ENCODE peak calls at places on chromosomes 5 and 9, in eight cellular contexts. J is OCI-LY7, L is GM12865, R is fibroblast of villous mesenchyme, T is breast epithelium, H is brain microvascular endothelial cell, N is AG10803, V is cardiac muscle cell. S is an unnamed sample.

GRCh38 chr5:94094793-94095441 is 353.5 kb upstream of the POU5F2 start:
- DNase-seq in J (no peak), L (no peak), R (no peak), T (no peak), H (no peak), N (no peak), V (no peak), S (no peak)

GRCh38 chr9:99491408-99492259 is 269.6 kb downstream of the SEC61B start:
- DNase-seq in J (no peak), L (peak), R (peak), T (no peak), H (peak), N (peak), V (peak), S (peak)

GRCh38 chr5:181189363-181189961 is 15.5 kb downstream of the TRIM7 start:
- DNase-seq in J (peak), L (peak), R (peak), T (no peak), H (no peak), N (peak), V (peak), S (peak)

GRCh38 chr5:168786142-168786541 is 207.0 kb upstream of the PANK3 start:
- DNase-seq in J (no peak), L (no peak), R (peak), T (no peak), H (no peak), N (peak), V (no peak), S (no peak)

GRCh38 chr9:70880523-70880922 is 240.9 kb downstream of the TRPM3 start:
- DNase-seq in J (no peak), L (no peak), R (no peak), T (no peak), H (no peak), N (no peak), V (no peak), S (no peak)

GRCh38 chr5:36734422-36734821 is 128.0 kb downstream of the SLC1A3 start:
- DNase-seq in J (peak), L (peak), R (peak), T (no peak), H (peak), N (peak), V (peak), S (peak)

GRCh38 chr9:108185613-108186012 is 670.2 kb downstream of the ACTL7B start:
- DNase-seq in J (no peak), L (no peak), R (no peak), T (no peak), H (no peak), N (no peak), V (no peak), S (no peak)

GRCh38 chr5:40904205-40904993 is 4.9 kb upstream of the C7 start:
- DNase-seq in J (peak), L (peak), R (peak), T (no peak), H (peak), N (peak), V (peak), S (peak)

GRCh38 chr5:32094691-32095090 is 79.4 kb downstream of the GOLPH3 start:
- DNase-seq in J (no peak), L (no peak), R (no peak), T (no peak), H (no peak), N (no peak), V (no peak), S (no peak)
- H3K4me3 ChIP-seq in J (no peak), L (no peak), R (no peak), T (no peak), H (no peak), N (no peak), V (no peak), S (no peak)

GRCh38 chr9:82805027-82805426 is 257.9 kb downstream of the RASEF start:
- DNase-seq in J (no peak), L (no peak), R (no peak), T (no peak), H (no peak), N (no peak), V (no peak), S (no peak)
- TF ChIP-seq CTCF in J (peak), L (no peak), R (no peak), T (no peak), H (no peak), N (no peak), V (no peak), S (no peak)

DNA sequence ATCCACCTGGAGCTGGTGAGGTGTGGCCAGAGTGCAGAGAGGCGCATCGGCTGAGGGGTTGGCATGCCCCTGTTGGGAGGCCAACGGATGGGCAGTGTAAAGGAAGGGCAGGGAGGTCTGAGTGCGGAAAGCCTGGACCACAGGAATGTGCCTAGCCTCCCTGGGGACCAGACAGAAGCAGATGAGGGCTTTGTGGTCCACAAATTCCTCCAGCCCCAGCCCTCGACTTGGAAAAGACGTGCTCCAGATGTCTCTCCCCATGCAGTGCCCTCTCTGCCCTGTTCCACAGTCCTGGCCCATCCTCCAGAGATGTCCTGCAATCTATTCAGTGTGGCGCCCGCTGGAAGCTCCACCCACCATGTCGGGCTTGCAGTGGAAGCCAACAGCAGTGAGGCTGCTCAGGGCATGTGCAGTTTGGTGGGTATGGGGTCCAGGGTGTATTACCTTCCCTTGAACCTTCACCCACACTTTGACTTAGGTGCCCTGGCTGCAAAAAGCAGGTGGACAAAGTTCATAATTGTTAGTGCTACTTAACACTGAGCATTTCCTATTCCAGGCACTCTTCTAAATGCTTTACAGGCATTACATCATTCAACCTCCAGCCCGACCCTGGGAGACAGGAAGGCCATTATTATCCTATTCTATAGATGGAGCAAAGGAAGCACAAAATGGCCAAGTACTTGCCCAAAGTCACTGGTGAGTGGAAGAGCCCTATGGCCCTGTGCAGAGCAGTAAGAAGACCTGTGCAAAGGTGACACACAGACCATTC is 120.2 kb upstream of the SLC25A48 start:
- DNase-seq in J (no peak), L (no peak), R (peak), T (no peak), H (peak), N (peak), V (peak), S (no peak)
- H3K4me3 ChIP-seq in J (no peak), L (no peak), R (no peak), T (no peak), H (no peak), N (no peak), V (no peak), S (no peak)

GRCh38 chr5:115526604-115527003 is 18.0 kb downstream of the FEM1C start:
- DNase-seq in J (no peak), L (no peak), R (no peak), T (no peak), H (no peak), N (no peak), V (no peak), S (no peak)

GRCh38 chr5:115531380-115531779 is 13.2 kb downstream of the FEM1C start:
- DNase-seq in J (no peak), L (no peak), R (no peak), T (no peak), H (no peak), N (no peak), V (no peak), S (no peak)

GRCh38 chr5:115532517-115532916 is 12.1 kb downstream of the FEM1C start:
- DNase-seq in J (no peak), L (no peak), R (peak), T (no peak), H (no peak), N (peak), V (no peak), S (no peak)

GRCh38 chr5:115531787-115532367 is 12.7 kb downstream of the FEM1C start:
- DNase-seq in J (no peak), L (no peak), R (no peak), T (no peak), H (no peak), N (no peak), V (no peak), S (no peak)

DNA sequence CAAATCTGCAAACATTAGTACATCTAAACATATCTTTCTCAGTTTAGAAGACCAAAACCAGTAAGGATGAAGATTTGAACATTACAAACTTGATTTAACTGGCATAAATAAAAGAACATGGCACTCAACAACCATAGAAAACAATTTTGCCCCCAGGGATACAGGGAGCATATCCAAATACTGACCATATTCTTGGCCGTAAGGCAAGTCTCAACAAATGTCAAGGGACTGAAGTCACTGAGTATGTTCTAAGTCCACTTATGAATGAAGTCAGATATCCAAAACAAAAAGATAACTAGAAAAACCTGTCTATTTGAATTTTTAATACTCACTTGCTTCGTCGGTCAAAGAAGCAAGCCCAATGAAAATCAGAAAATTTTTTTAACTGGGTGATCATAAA is 14.1 kb downstream of the FEM1C start:
- DNase-seq in J (no peak), L (no peak), R (no peak), T (no peak), H (no peak), N (peak), V (peak), S (no peak)
- TF ChIP-seq CTCF in J (no peak), L (no peak), R (no peak), T (no peak), H (no peak), N (no peak), V (no peak), S (no peak)

DNA sequence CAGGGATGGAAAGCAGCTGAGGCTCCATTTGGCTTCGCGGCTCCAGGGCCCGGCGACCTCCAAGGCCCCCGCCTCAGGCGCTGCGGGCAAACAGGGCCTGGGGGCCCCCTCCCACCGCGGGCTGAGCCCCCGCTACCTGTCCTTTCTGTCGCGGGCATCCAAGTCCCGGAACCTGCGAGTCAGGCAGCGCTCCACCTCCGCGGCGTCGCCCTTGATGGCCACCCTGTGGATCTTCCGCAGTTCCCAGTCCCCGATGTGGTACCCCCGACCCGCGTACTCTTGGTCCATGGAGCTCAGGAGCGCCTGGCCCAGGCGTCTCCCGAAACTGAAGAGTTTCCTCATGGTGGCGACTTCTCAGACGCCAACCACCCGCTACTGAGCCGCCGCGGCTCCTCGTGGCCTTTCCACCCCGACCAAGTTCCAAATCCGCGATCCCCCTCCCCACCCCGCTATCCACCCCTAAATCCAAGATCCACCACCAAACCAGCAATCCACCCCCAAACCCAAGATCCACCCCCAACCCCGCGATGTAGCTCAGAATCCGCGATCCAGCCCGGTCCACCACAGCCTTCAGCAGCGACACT is 86.5 kb upstream of the CCDC180 start:
- DNase-seq in J (no peak), L (no peak), R (no peak), T (no peak), H (no peak), N (no peak), V (no peak), S (no peak)
- H3K4me3 ChIP-seq in J (no peak), L (no peak), R (no peak), T (no peak), H (peak), N (peak), V (peak), S (no peak)

DNA sequence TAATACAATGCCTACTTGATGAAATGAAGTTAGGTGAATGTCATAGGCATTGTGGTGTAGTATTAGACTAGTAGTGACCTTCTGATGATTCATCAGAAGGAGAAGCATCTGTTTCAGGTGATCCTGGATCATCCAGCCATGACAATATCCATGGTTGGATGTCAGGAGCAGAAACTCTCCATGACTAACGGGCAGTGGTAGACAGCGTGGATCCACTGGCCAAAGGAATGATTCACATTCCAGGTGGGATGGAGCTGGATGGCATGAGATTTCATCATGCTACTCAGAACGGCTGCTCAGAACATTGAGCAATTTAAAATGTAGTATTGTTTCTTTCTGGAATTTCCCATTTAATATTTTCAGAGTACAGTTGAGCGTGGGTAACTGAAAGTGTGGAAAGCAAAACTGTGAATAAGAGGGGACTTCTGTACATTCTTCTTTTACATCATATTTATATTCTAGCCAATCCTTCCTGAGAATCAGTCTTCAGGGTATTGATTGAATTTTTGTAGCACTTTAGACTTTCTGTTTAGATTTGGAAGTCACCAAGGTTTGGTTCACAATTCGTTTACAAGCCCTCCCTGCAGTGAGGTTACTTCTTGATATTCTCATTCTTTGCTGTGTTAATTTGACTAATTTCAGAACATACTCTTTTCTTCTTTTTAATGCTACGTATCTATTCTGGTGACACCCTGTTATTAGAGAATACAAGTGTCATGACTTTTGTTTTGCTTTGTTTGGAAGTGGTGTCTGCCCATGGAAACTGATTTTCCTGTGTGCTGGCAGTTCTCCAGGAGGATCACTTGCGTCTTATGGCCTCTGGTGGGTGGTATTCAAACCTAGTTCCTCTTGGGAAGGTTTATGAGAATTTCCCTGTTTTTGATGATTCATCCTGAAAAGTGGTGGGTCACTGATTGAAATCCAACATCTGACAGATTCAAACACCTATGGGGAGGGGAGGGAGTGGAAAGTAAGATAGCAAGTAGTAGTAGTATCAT is 12.2 kb upstream of the CLINT1 start:
- DNase-seq in J (no peak), L (peak), R (peak), T (no peak), H (peak), N (peak), V (peak), S (peak)
- TF ChIP-seq CTCF in J (no peak), L (no peak), R (peak), T (no peak), H (peak), N (peak), V (peak), S (no peak)

DNA sequence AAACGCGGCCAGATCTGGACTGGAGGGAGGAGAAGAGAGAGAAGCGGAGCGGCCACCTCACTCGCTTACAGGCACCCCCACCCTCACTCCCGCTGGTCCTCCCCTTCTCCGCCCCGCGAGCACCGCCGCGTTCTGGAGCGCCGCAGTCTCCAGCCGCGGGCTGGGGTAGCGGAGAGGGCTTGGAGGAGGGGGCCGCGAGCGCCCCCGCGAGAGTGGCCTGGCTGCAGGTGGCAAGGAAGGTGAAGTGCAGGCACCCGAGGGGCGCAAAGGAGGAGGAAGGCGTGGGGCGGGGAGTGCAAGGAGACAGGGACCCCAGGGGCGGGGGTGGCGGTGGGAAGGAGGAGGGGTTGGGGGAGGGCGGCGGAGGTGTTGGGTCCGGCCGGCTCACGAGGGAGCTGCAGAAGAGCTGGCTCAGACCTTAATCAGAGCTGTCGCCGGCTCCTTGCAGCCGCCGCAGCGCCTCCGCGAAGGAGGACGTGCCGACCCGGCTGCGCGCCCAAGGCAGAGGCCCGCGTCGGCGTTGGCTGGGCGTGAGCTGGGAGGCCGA is at the start of gene DMRT3:
- DNase-seq in J (no peak), L (no peak), R (no peak), T (no peak), H (no peak), N (no peak), V (no peak), S (no peak)
- H3K4me3 ChIP-seq in J (no peak), L (no peak), R (no peak), T (peak), H (no peak), N (no peak), V (peak), S (no peak)

GRCh38 chr9:129897263-129897662 is 62.0 kb downstream of the USP20 start:
- DNase-seq in J (no peak), L (no peak), R (no peak), T (no peak), H (no peak), N (no peak), V (no peak), S (no peak)

GRCh38 chr9:129899620-129900019 is 64.4 kb downstream of the USP20 start:
- DNase-seq in J (no peak), L (no peak), R (no peak), T (no peak), H (no peak), N (no peak), V (no peak), S (no peak)

GRCh38 chr9:129900263-129901041 is 65.2 kb downstream of the USP20 start:
- DNase-seq in J (no peak), L (peak), R (no peak), T (no peak), H (no peak), N (no peak), V (no peak), S (no peak)

GRCh38 chr9:129895376-129896268 is 60.4 kb downstream of the USP20 start:
- DNase-seq in J (no peak), L (no peak), R (no peak), T (no peak), H (no peak), N (no peak), V (no peak), S (no peak)

DNA sequence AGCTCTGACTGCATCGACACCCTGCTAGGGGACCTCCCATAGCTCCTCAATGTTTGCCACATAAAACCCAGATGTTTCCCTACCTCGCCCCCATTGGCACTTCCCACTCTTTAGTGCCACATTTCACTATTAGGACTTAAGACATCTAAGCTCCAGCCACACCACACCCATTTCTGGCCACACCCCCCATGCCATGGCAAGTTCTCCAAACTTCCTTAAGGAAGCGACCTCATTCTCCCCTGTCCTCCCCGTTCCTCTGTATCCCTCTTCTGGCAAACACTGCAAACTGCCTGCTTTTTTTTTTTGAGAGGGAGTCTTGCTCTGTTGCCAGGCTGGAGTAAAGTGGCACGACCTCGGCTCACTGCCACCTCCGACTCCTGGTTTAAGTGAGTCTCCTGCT is 62.9 kb downstream of the USP20 start:
- DNase-seq in J (no peak), L (no peak), R (peak), T (no peak), H (no peak), N (peak), V (peak), S (no peak)
- TF ChIP-seq CTCF in J (no peak), L (no peak), R (no peak), T (no peak), H (peak), N (peak), V (no peak), S (no peak)

GRCh38 chr5:131545856-131546255 is 89.2 kb downstream of the RAPGEF6 start:
- DNase-seq in J (no peak), L (no peak), R (peak), T (no peak), H (peak), N (peak), V (no peak), S (peak)

GRCh38 chr5:131550606-131551005 is 84.4 kb downstream of the RAPGEF6 start:
- DNase-seq in J (no peak), L (no peak), R (no peak), T (no peak), H (no peak), N (no peak), V (no peak), S (no peak)

GRCh38 chr5:131542723-131543122 is 92.3 kb downstream of the RAPGEF6 start:
- DNase-seq in J (no peak), L (no peak), R (no peak), T (no peak), H (no peak), N (no peak), V (no peak), S (no peak)

GRCh38 chr5:131548190-131548589 is 86.8 kb downstream of the RAPGEF6 start:
- DNase-seq in J (peak), L (no peak), R (no peak), T (no peak), H (no peak), N (no peak), V (no peak), S (peak)
- H3K4me3 ChIP-seq in J (no peak), L (no peak), R (no peak), T (no peak), H (no peak), N (no peak), V (no peak), S (no peak)

DNA sequence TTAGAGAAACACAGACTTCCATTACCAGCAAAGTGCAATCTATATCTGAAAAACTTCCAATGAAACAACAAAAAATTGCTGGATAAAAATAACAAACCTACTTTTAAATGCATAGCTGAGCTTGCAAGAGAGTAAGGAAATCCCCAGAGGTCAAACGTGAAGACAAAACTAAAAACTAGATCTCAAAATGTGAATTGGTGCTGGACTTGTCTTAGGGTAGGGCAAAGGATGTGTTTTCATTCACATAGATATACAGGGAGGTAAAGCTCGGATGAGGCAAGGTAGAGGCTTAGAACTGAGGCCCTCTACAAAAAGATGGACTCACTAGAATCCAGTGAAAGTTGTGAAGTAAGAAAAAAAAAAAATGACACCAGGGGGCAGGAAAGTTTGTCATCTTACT is 13.6 kb upstream of the RASA1 start:
- DNase-seq in J (no peak), L (peak), R (no peak), T (no peak), H (no peak), N (no peak), V (no peak), S (no peak)
- TF ChIP-seq CTCF in J (no peak), L (no peak), R (no peak), T (no peak), H (no peak), N (no peak), V (no peak), S (no peak)

S was measured in astrocyte of the spinal cord.